ENCODE peak calls at places on chromosomes 4 and X, in nine cellular contexts. U is lower leg skin, I is thyroid gland, Y is mucosa of descending colon, D is RWPE1, C is uterus, R is BJ, K is WERI-Rb-1, Q is astrocyte of the spinal cord. Z is an unnamed sample.

GRCh38 chr4:86498560-86499166 is 95.5 kb upstream of the PTPN13 start:
- DNase-seq in U (no peak), I (no peak), Y (peak), D (peak), C (no peak), R (no peak), K (peak), Q (peak), Z (no peak)

GRCh38 chr4:87100093-87100634 is 120.3 kb downstream of the KLHL8 start:
- DNase-seq in U (no peak), I (no peak), Y (no peak), D (no peak), C (no peak), R (no peak), K (no peak), Q (no peak), Z (no peak)

GRCh38 chrX:153816821-153817220 is 13.5 kb downstream of the PDZD4 start:
- DNase-seq in U (no peak), I (no peak), Y (no peak), D (no peak), C (no peak), R (no peak), K (no peak), Q (no peak), Z (no peak)

GRCh38 chr4:86493460-86493859 is 100.7 kb upstream of the PTPN13 start:
- DNase-seq in U (no peak), I (no peak), Y (no peak), D (no peak), C (no peak), R (no peak), K (no peak), Q (no peak), Z (no peak)

GRCh38 chr4:118783887-118784286 is 52.0 kb downstream of the SEC24D start:
- DNase-seq in U (no peak), I (no peak), Y (no peak), D (no peak), C (no peak), R (no peak), K (no peak), Q (peak), Z (no peak)

GRCh38 chr4:16337936-16338335 is 111.7 kb upstream of the TAPT1 start:
- DNase-seq in U (no peak), I (no peak), Y (no peak), D (peak), C (no peak), R (no peak), K (no peak), Q (peak), Z (no peak)

GRCh38 chrX:16825306-16826035 is 39.2 kb downstream of the TXLNG start:
- DNase-seq in U (no peak), I (no peak), Y (no peak), D (no peak), C (no peak), R (no peak), K (no peak), Q (no peak), Z (no peak)

GRCh38 chr4:155667538-155668511 is 1.2 kb downstream of the GUCY1A1 start:
- DNase-seq in U (no peak), I (peak), Y (peak), D (peak), C (peak), R (no peak), K (peak), Q (peak), Z (peak)

GRCh38 chrX:119852410-119853353 is at the start of gene UPF3B:
- DNase-seq in U (peak), I (peak), Y (peak), D (peak), C (peak), R (peak), K (peak), Q (peak), Z (peak)

GRCh38 chr4:123673971-123674370 is 277.4 kb downstream of the SPRY1 start:
- DNase-seq in U (no peak), I (no peak), Y (no peak), D (no peak), C (no peak), R (no peak), K (no peak), Q (peak), Z (no peak)

GRCh38 chr4:5785806-5786680 is 75.0 kb downstream of the EVC start:
- DNase-seq in U (no peak), I (no peak), Y (no peak), D (no peak), C (no peak), R (peak), K (no peak), Q (peak), Z (no peak)

GRCh38 chrX:37685452-37686347 is at the start of gene XK:
- DNase-seq in U (no peak), I (peak), Y (peak), D (peak), C (peak), R (no peak), K (no peak), Q (peak), Z (peak)

GRCh38 chr4:105179539-105180401 is 33.1 kb downstream of the TET2 start:
- DNase-seq in U (no peak), I (no peak), Y (no peak), D (no peak), C (no peak), R (no peak), K (no peak), Q (no peak), Z (no peak)

GRCh38 chr4:141890279-141890678 is 253.9 kb downstream of the IL15 start:
- DNase-seq in U (no peak), I (no peak), Y (no peak), D (no peak), C (no peak), R (no peak), K (no peak), Q (no peak), Z (no peak)

GRCh38 chr4:31187979-31188378 is 467.8 kb downstream of the PCDH7 start:
- DNase-seq in U (no peak), I (no peak), Y (peak), D (no peak), C (no peak), R (no peak), K (no peak), Q (no peak), Z (no peak)

GRCh38 chrX:39809326-39809725 is 288.4 kb downstream of the BCOR start:
- DNase-seq in U (no peak), I (no peak), Y (no peak), D (peak), C (no peak), R (peak), K (no peak), Q (peak), Z (peak)

DNA sequence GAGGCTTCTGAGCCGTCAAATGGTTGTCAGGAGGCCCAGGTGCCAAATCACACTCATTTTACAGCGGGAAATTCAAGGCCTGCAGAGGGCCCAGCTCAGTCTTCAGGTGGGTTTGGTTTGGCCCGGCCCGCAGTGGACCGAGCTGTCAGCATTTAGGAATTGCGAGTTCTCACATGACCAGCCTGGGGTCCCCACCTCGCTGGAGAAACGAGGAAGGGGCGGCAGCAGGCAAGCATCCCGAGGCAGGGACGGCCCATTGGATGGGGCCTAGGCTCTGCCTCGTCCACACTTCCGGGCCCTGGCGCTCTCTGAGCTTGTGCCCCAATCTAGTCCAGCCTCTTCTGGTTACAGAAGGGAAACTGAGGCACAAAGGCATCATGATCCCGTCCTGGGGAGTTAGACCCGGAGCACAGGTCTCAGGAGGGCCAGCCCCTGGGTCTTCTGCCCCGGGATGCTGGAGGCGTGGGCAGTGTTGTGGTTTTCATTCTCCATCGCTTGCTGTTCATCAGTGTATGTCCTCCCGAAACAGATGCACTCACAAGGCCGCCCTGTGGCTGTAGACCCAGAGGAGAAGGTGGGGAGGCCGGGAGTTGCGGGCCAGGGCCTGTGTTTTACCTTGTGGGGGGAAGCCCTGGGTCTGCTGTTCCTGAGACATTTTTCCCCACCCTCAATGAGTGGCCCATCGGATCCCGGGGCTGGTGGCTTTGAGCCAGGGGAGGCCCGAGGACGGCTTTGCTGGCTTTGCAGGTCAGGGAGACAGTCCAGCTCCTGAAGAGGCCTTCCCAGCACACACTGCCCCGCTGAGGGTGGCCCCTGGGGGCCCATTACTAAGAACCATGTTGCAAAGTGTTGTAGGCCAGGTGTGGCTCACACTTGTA is 8.9 kb downstream of the PSAPL1 start:
- DNase-seq in U (no peak), I (no peak), Y (no peak), D (no peak), C (no peak), R (no peak), K (peak), Q (no peak), Z (peak)
- TF ChIP-seq CTCF in U (no peak), I (no peak), Y (no peak), D (no peak), C (no peak), R (no peak), K (no peak), Q (no peak), Z (no peak)

DNA sequence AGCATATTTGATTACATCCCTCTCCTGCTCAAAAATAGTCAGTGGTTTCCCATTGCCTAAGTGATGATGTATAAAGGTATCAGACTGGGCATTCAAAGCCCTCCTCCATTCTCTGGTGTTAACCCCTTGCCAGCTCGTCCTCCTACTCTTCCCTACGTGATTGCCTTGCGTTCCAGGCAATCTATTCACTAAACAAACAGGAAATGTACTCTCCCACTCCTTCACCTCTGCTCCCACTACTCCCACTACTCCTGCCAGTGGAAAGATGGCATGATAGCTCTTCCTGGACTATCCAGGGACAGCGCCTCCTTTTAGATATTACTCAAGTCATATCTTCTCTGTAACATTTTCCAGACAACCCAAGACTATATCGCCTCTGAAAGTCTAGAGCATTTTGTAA is 5.8 kb downstream of the DGAT2L6 start:
- DNase-seq in U (no peak), I (no peak), Y (no peak), D (no peak), C (no peak), R (no peak), K (no peak), Q (no peak), Z (no peak)
- TF ChIP-seq CTCF in U (no peak), I (no peak), Y (no peak), D (no peak), C (no peak), R (no peak), K (no peak), Q (no peak), Z (no peak)

GRCh38 chr4:122450847-122451246 is 5.7 kb downstream of the IL2 start:
- DNase-seq in U (no peak), I (no peak), Y (no peak), D (peak), C (no peak), R (no peak), K (peak), Q (peak), Z (no peak)
- TF ChIP-seq CTCF in U (no peak), I (no peak), Y (no peak), D (no peak), C (no peak), R (peak), K (peak), Q (peak), Z (peak)

GRCh38 chrX:10676239-10676971 is 56.0 kb upstream of the MID1 start:
- DNase-seq in U (no peak), I (no peak), Y (no peak), D (no peak), C (no peak), R (no peak), K (no peak), Q (no peak), Z (no peak)
- TF ChIP-seq CTCF in U (no peak), I (no peak), Y (no peak), D (no peak), C (no peak), R (no peak), K (no peak), Q (no peak), Z (no peak)

GRCh38 chrX:136047001-136047642 is 61.9 kb downstream of the SLC9A6 start:
- DNase-seq in U (no peak), I (no peak), Y (no peak), D (no peak), C (no peak), R (no peak), K (no peak), Q (peak), Z (no peak)
- TF ChIP-seq CTCF in U (no peak), I (no peak), Y (no peak), D (no peak), C (no peak), R (no peak), K (no peak), Q (no peak), Z (no peak)

GRCh38 chrX:2608638-2609430 is 82.3 kb upstream of the CD99 start:
- DNase-seq in U (peak), I (peak), Y (peak), D (peak), C (peak), R (no peak), K (peak), Q (peak), Z (no peak)
- TF ChIP-seq CTCF in U (no peak), I (no peak), Y (no peak), D (peak), C (no peak), R (peak), K (no peak), Q (no peak), Z (no peak)

GRCh38 chr4:28357985-28358384 is 1497.3 kb downstream of the STIM2 start:
- DNase-seq in U (no peak), I (no peak), Y (no peak), D (no peak), C (no peak), R (no peak), K (peak), Q (no peak), Z (no peak)
- TF ChIP-seq CTCF in U (no peak), I (no peak), Y (no peak), D (no peak), C (no peak), R (peak), K (peak), Q (peak), Z (peak)

GRCh38 chr4:153773236-153773690 is 13.4 kb upstream of the RNF175 start:
- DNase-seq in U (no peak), I (no peak), Y (no peak), D (no peak), C (no peak), R (no peak), K (peak), Q (no peak), Z (no peak)
- TF ChIP-seq CTCF in U (no peak), I (no peak), Y (no peak), D (no peak), C (no peak), R (peak), K (peak), Q (peak), Z (peak)